ENCODE peak calls at places on chromosomes 16 and 17, in eight cellular contexts. One of them, this sample, is unnamed.

GRCh38 chr17:30251931-30252330 is 16.4 kb upstream of the SLC6A4 start:
- DNase-seq in HL-60: no peak
- DNase-seq in IMR-90: no peak
- DNase-seq in effector memory CD4-positive, alpha-beta T cell: no peak
- DNase-seq in fibroblast of lung: no peak
- DNase-seq in AG04449: no peak
- DNase-seq in left ventricle myocardium inferior: no peak
- DNase-seq in astrocyte of the cerebellum: no peak
- DNase-seq in this sample: no peak

GRCh38 chr16:52068447-52069074 is 478.4 kb downstream of the TOX3 start:
- DNase-seq in HL-60: no peak
- DNase-seq in IMR-90: peak; percentile 10
- DNase-seq in effector memory CD4-positive, alpha-beta T cell: no peak
- DNase-seq in fibroblast of lung: peak; percentile 14
- DNase-seq in AG04449: no peak
- DNase-seq in left ventricle myocardium inferior: no peak
- DNase-seq in astrocyte of the cerebellum: no peak
- DNase-seq in this sample: no peak

GRCh38 chr17:78151514-78152008 is 5.4 kb downstream of the C17orf99 start:
- DNase-seq in HL-60: no peak
- DNase-seq in IMR-90: no peak
- DNase-seq in effector memory CD4-positive, alpha-beta T cell: no peak
- DNase-seq in fibroblast of lung: no peak
- DNase-seq in AG04449: no peak
- DNase-seq in left ventricle myocardium inferior: no peak
- DNase-seq in astrocyte of the cerebellum: peak; percentile 15
- DNase-seq in this sample: no peak

GRCh38 chr17:8791910-8792270 is 7.3 kb downstream of the MFSD6L start:
- DNase-seq in HL-60: no peak
- DNase-seq in IMR-90: peak; percentile 51
- DNase-seq in effector memory CD4-positive, alpha-beta T cell: no peak
- DNase-seq in fibroblast of lung: peak; percentile 86
- DNase-seq in AG04449: peak; percentile 9
- DNase-seq in left ventricle myocardium inferior: no peak
- DNase-seq in astrocyte of the cerebellum: peak; percentile 13
- DNase-seq in this sample: peak; percentile 25

GRCh38 chr16:75093598-75094540 is 22.7 kb downstream of the LDHD start:
- DNase-seq in HL-60: no peak
- DNase-seq in IMR-90: no peak
- DNase-seq in effector memory CD4-positive, alpha-beta T cell: no peak
- DNase-seq in fibroblast of lung: no peak
- DNase-seq in AG04449: no peak
- DNase-seq in left ventricle myocardium inferior: no peak
- DNase-seq in astrocyte of the cerebellum: no peak
- DNase-seq in this sample: no peak

GRCh38 chr17:39867891-39868553 is at the start of gene ZPBP2:
- DNase-seq in HL-60: no peak
- DNase-seq in IMR-90: no peak
- DNase-seq in effector memory CD4-positive, alpha-beta T cell: no peak
- DNase-seq in fibroblast of lung: no peak
- DNase-seq in AG04449: no peak
- DNase-seq in left ventricle myocardium inferior: no peak
- DNase-seq in astrocyte of the cerebellum: no peak
- DNase-seq in this sample: no peak

GRCh38 chr17:29588017-29588557 is 1.4 kb downstream of the GIT1 start:
- DNase-seq in HL-60: no peak
- DNase-seq in IMR-90: no peak
- DNase-seq in effector memory CD4-positive, alpha-beta T cell: no peak
- DNase-seq in fibroblast of lung: peak; percentile 12
- DNase-seq in AG04449: no peak
- DNase-seq in left ventricle myocardium inferior: no peak
- DNase-seq in astrocyte of the cerebellum: no peak
- DNase-seq in this sample: no peak

GRCh38 chr16:30956601-30957455 is 726 bp upstream of the SETD1A start:
- DNase-seq in HL-60: peak; percentile 77
- DNase-seq in IMR-90: peak; percentile 81
- DNase-seq in effector memory CD4-positive, alpha-beta T cell: peak; percentile 78
- DNase-seq in fibroblast of lung: peak; percentile 84
- DNase-seq in AG04449: no peak
- DNase-seq in left ventricle myocardium inferior: peak; percentile 86
- DNase-seq in astrocyte of the cerebellum: peak; percentile 48
- DNase-seq in this sample: peak; percentile 64

GRCh38 chr16:12611006-12611477 is 192.6 kb downstream of the CPPED1 start:
- DNase-seq in HL-60: no peak
- DNase-seq in IMR-90: no peak
- DNase-seq in effector memory CD4-positive, alpha-beta T cell: no peak
- DNase-seq in fibroblast of lung: peak; percentile 40
- DNase-seq in AG04449: no peak
- DNase-seq in left ventricle myocardium inferior: no peak
- DNase-seq in astrocyte of the cerebellum: no peak
- DNase-seq in this sample: no peak

GRCh38 chr17:16215002-16215272 is 397 bp downstream of the NCOR1 start:
- DNase-seq in HL-60: no peak
- DNase-seq in IMR-90: no peak
- DNase-seq in effector memory CD4-positive, alpha-beta T cell: no peak
- DNase-seq in fibroblast of lung: peak; percentile 40
- DNase-seq in AG04449: no peak
- DNase-seq in left ventricle myocardium inferior: peak; percentile 45
- DNase-seq in astrocyte of the cerebellum: no peak
- DNase-seq in this sample: no peak

GRCh38 chr17:58227733-58228132 is 8.7 kb upstream of the MKS1 start:
- DNase-seq in HL-60: no peak
- DNase-seq in IMR-90: no peak
- DNase-seq in effector memory CD4-positive, alpha-beta T cell: no peak
- DNase-seq in fibroblast of lung: no peak
- DNase-seq in AG04449: no peak
- DNase-seq in left ventricle myocardium inferior: no peak
- DNase-seq in astrocyte of the cerebellum: no peak
- DNase-seq in this sample: no peak

GRCh38 chr16:23060458-23061320 is 88.6 kb downstream of the USP31 start:
- DNase-seq in HL-60: peak; percentile 40
- DNase-seq in IMR-90: peak; percentile 77
- DNase-seq in effector memory CD4-positive, alpha-beta T cell: peak; percentile 6
- DNase-seq in fibroblast of lung: peak; percentile 59
- DNase-seq in AG04449: no peak
- DNase-seq in left ventricle myocardium inferior: peak; percentile 57
- DNase-seq in astrocyte of the cerebellum: peak; percentile 55
- DNase-seq in this sample: peak; percentile 25

GRCh38 chr16:59913666-59914065 is 1179.5 kb upstream of the GOT2 start:
- DNase-seq in HL-60: no peak
- DNase-seq in IMR-90: no peak
- DNase-seq in effector memory CD4-positive, alpha-beta T cell: no peak
- DNase-seq in fibroblast of lung: peak; percentile 76
- DNase-seq in AG04449: no peak
- DNase-seq in left ventricle myocardium inferior: no peak
- DNase-seq in astrocyte of the cerebellum: no peak
- DNase-seq in this sample: no peak

GRCh38 chr17:78798695-78799559 is 16.9 kb upstream of the CYTH1 start:
- DNase-seq in HL-60: no peak
- DNase-seq in IMR-90: peak; percentile 13
- DNase-seq in effector memory CD4-positive, alpha-beta T cell: no peak
- DNase-seq in fibroblast of lung: peak; percentile 53
- DNase-seq in AG04449: no peak
- DNase-seq in left ventricle myocardium inferior: no peak
- DNase-seq in astrocyte of the cerebellum: no peak
- DNase-seq in this sample: no peak

GRCh38 chr16:55647798-55648197 is 8.0 kb upstream of the SLC6A2 start:
- DNase-seq in HL-60: no peak
- DNase-seq in IMR-90: no peak
- DNase-seq in effector memory CD4-positive, alpha-beta T cell: no peak
- DNase-seq in fibroblast of lung: no peak
- DNase-seq in AG04449: no peak
- DNase-seq in left ventricle myocardium inferior: no peak
- DNase-seq in astrocyte of the cerebellum: no peak
- DNase-seq in this sample: no peak

GRCh38 chr16:2084688-2085625 is 37.2 kb downstream of the TSC2 start:
- DNase-seq in HL-60: no peak
- DNase-seq in IMR-90: no peak
- DNase-seq in effector memory CD4-positive, alpha-beta T cell: no peak
- DNase-seq in fibroblast of lung: no peak
- DNase-seq in AG04449: no peak
- DNase-seq in left ventricle myocardium inferior: no peak
- DNase-seq in astrocyte of the cerebellum: no peak
- DNase-seq in this sample: no peak

GRCh38 chr16:68776821-68777485 is 39.9 kb downstream of the CDH1 start:
- DNase-seq in HL-60: no peak
- DNase-seq in IMR-90: no peak
- DNase-seq in effector memory CD4-positive, alpha-beta T cell: no peak
- DNase-seq in fibroblast of lung: peak; percentile 83
- DNase-seq in AG04449: no peak
- DNase-seq in left ventricle myocardium inferior: no peak
- DNase-seq in astrocyte of the cerebellum: peak; percentile 36
- DNase-seq in this sample: no peak

GRCh38 chr17:47276868-47277267 is 23.2 kb downstream of the ITGB3 start:
- DNase-seq in HL-60: no peak
- DNase-seq in IMR-90: peak; percentile 73
- DNase-seq in effector memory CD4-positive, alpha-beta T cell: no peak
- DNase-seq in fibroblast of lung: peak; percentile 82
- DNase-seq in AG04449: no peak
- DNase-seq in left ventricle myocardium inferior: peak; percentile 73
- DNase-seq in astrocyte of the cerebellum: peak; percentile 63
- DNase-seq in this sample: no peak

GRCh38 chr16:14497245-14498082 is 132.6 kb downstream of the PARN start:
- DNase-seq in HL-60: no peak
- DNase-seq in IMR-90: peak; percentile 29
- DNase-seq in effector memory CD4-positive, alpha-beta T cell: no peak
- DNase-seq in fibroblast of lung: no peak
- DNase-seq in AG04449: no peak
- DNase-seq in left ventricle myocardium inferior: no peak
- DNase-seq in astrocyte of the cerebellum: no peak
- DNase-seq in this sample: no peak

GRCh38 chr17:68103148-68103547 is 67.6 kb downstream of the KPNA2 start:
- DNase-seq in HL-60: no peak
- DNase-seq in IMR-90: no peak
- DNase-seq in effector memory CD4-positive, alpha-beta T cell: no peak
- DNase-seq in fibroblast of lung: no peak
- DNase-seq in AG04449: no peak
- DNase-seq in left ventricle myocardium inferior: no peak
- DNase-seq in astrocyte of the cerebellum: no peak
- DNase-seq in this sample: no peak
- H3K4me3 ChIP-seq in HL-60: no peak overlapping the region
- H3K4me3 ChIP-seq in IMR-90: peak overlapping the region; percentile 95
- H3K4me3 ChIP-seq in effector memory CD4-positive, alpha-beta T cell: peak overlapping the region; percentile 90
- H3K4me3 ChIP-seq in fibroblast of lung: peak overlapping the region; percentile 73
- H3K4me3 ChIP-seq in AG04449: peak overlapping the region; percentile 70
- H3K4me3 ChIP-seq in left ventricle myocardium inferior: peak overlapping the region; percentile 89
- H3K4me3 ChIP-seq in astrocyte of the cerebellum: no peak overlapping the region
- H3K4me3 ChIP-seq in this sample: no peak overlapping the region

GRCh38 chr17:81523139-81524062 is 4.8 kb upstream of the FSCN2 start:
- DNase-seq in HL-60: no peak
- DNase-seq in IMR-90: peak; percentile 21
- DNase-seq in effector memory CD4-positive, alpha-beta T cell: no peak
- DNase-seq in fibroblast of lung: no peak
- DNase-seq in AG04449: no peak
- DNase-seq in left ventricle myocardium inferior: no peak
- DNase-seq in astrocyte of the cerebellum: no peak
- DNase-seq in this sample: no peak
- H3K4me3 ChIP-seq in HL-60: no peak overlapping the region
- H3K4me3 ChIP-seq in IMR-90: no peak overlapping the region
- H3K4me3 ChIP-seq in effector memory CD4-positive, alpha-beta T cell: no peak overlapping the region
- H3K4me3 ChIP-seq in fibroblast of lung: peak overlapping the region; percentile 7
- H3K4me3 ChIP-seq in AG04449: no peak overlapping the region
- H3K4me3 ChIP-seq in left ventricle myocardium inferior: no peak overlapping the region
- H3K4me3 ChIP-seq in astrocyte of the cerebellum: no peak overlapping the region
- H3K4me3 ChIP-seq in this sample: no peak overlapping the region

GRCh38 chr16:77916111-77916510 is 106.2 kb upstream of the CLEC3A start:
- DNase-seq in HL-60: no peak
- DNase-seq in IMR-90: no peak
- DNase-seq in effector memory CD4-positive, alpha-beta T cell: no peak
- DNase-seq in fibroblast of lung: no peak
- DNase-seq in AG04449: no peak
- DNase-seq in left ventricle myocardium inferior: no peak
- DNase-seq in astrocyte of the cerebellum: no peak
- DNase-seq in this sample: no peak

GRCh38 chr16:77913738-77914263 is 108.5 kb upstream of the CLEC3A start:
- DNase-seq in HL-60: no peak
- DNase-seq in IMR-90: peak; percentile 46
- DNase-seq in effector memory CD4-positive, alpha-beta T cell: no peak
- DNase-seq in fibroblast of lung: peak; percentile 23
- DNase-seq in AG04449: peak; percentile 38
- DNase-seq in left ventricle myocardium inferior: no peak
- DNase-seq in astrocyte of the cerebellum: no peak
- DNase-seq in this sample: no peak

DNA sequence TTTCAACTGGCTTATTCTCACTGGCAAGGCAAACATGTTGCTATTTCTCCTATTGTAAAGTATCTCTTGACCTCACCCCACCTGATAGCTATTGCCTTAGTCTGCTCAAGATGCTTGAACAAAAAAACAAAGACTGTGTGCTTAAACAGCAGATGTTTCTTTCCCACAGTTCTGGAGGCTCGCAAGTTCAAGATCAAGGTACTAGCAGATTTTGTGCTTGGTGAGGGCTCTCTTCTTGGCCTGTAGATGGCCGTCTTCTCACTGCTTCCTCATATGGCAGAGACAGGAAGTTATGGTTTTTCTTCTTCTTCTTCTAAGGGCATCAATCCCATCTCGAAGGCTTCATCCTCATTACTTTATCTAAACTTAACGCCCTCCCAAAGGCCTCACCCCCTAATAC is 109.7 kb upstream of the CLEC3A start:
- DNase-seq in HL-60: no peak
- DNase-seq in IMR-90: no peak
- DNase-seq in effector memory CD4-positive, alpha-beta T cell: no peak
- DNase-seq in fibroblast of lung: no peak
- DNase-seq in AG04449: no peak
- DNase-seq in left ventricle myocardium inferior: no peak
- DNase-seq in astrocyte of the cerebellum: no peak
- DNase-seq in this sample: no peak
- H3K4me3 ChIP-seq in HL-60: no peak overlapping the region
- H3K4me3 ChIP-seq in IMR-90: no peak overlapping the region
- H3K4me3 ChIP-seq in effector memory CD4-positive, alpha-beta T cell: no peak overlapping the region
- H3K4me3 ChIP-seq in fibroblast of lung: no peak overlapping the region
- H3K4me3 ChIP-seq in AG04449: no peak overlapping the region
- H3K4me3 ChIP-seq in left ventricle myocardium inferior: no peak overlapping the region
- H3K4me3 ChIP-seq in astrocyte of the cerebellum: no peak overlapping the region
- H3K4me3 ChIP-seq in this sample: no peak overlapping the region

DNA sequence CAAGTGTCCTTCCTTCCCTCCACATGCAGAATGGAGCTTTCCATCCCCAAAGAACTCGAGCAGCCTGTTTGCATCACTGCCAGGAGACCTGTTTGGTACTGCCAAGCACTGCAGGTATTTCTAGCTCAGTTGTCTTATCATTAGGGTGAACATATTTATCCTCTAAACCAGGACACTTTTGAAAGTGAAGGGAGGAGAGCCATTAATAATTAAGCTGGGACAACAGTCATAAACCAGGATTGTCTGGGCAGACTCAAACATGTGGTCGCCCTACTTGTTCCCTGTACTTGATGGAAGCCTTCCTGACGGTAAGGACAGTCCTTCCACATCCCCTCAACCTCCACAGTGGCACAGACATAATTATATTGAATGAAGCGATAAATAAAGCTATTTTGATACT is 67.4 kb downstream of the PRKCA start:
- DNase-seq in HL-60: no peak
- DNase-seq in IMR-90: no peak
- DNase-seq in effector memory CD4-positive, alpha-beta T cell: no peak
- DNase-seq in fibroblast of lung: no peak
- DNase-seq in AG04449: no peak
- DNase-seq in left ventricle myocardium inferior: no peak
- DNase-seq in astrocyte of the cerebellum: no peak
- DNase-seq in this sample: no peak
- H3K4me3 ChIP-seq in HL-60: no peak overlapping the region
- H3K4me3 ChIP-seq in IMR-90: no peak overlapping the region
- H3K4me3 ChIP-seq in effector memory CD4-positive, alpha-beta T cell: no peak overlapping the region
- H3K4me3 ChIP-seq in fibroblast of lung: no peak overlapping the region
- H3K4me3 ChIP-seq in AG04449: no peak overlapping the region
- H3K4me3 ChIP-seq in left ventricle myocardium inferior: no peak overlapping the region
- H3K4me3 ChIP-seq in astrocyte of the cerebellum: no peak overlapping the region
- H3K4me3 ChIP-seq in this sample: no peak overlapping the region

This sample was measured in kidney epithelial cell.